ENCODE peak calls at places on chromosomes 5 and 9, in eight cellular contexts. R, L, Z, U, M, B, T and X are unnamed samples. For H3K27me3, the result is how much of the 10 kb centered on the place peaks cover.

GRCh38 chr5:171681667-171682066 is 104.0 kb upstream of the SMIM23 start:
- DNase-seq in U (no peak), R (no peak), Z (no peak), B (peak), T (no peak), L (peak), M (peak), X (no peak)

GRCh38 chr9:121297414-121297813 is 29.5 kb downstream of the GSN start:
- DNase-seq in U (no peak), R (no peak), L (no peak), B (no peak), T (no peak), M (no peak), Z (no peak), X (no peak)

GRCh38 chr5:149160291-149160787 is 19.0 kb downstream of the ABLIM3 start:
- DNase-seq in U (no peak), M (no peak), R (no peak), Z (no peak), T (no peak), B (no peak), L (no peak), X (no peak)

GRCh38 chr5:18732556-18733479 is 1098.6 kb downstream of the TAF11L14 start:
- DNase-seq in R (no peak), T (no peak), U (no peak), B (no peak), M (no peak), Z (no peak), L (no peak), X (no peak)

GRCh38 chr5:100950975-100951374 is 47.9 kb upstream of the ST8SIA4 start:
- DNase-seq in B (no peak), R (no peak), L (no peak), M (no peak), T (no peak), U (no peak), Z (no peak), X (no peak)

GRCh38 chr5:144202072-144202471 is 31.4 kb downstream of the KCTD16 start:
- DNase-seq in T (no peak), R (peak), M (peak), B (no peak), L (no peak), Z (no peak), U (no peak), X (no peak)

GRCh38 chr9:101366038-101366756 is 18.6 kb downstream of the BAAT start:
- DNase-seq in B (no peak), R (no peak), T (no peak), Z (peak), M (peak), L (no peak), U (no peak), X (no peak)

GRCh38 chr5:45454114-45454513 is 242.1 kb downstream of the HCN1 start:
- DNase-seq in R (peak), U (no peak), T (no peak), M (peak), Z (no peak), B (no peak), L (peak), X (no peak)

GRCh38 chr5:146620663-146621051 is 104.7 kb upstream of the GPR151 start:
- DNase-seq in M (no peak), R (no peak), B (no peak), T (no peak), U (no peak), L (no peak), Z (no peak), X (no peak)

GRCh38 chr9:120653762-120654161 is 60.5 kb downstream of the MEGF9 start:
- DNase-seq in L (no peak), T (no peak), M (no peak), R (no peak), Z (no peak), B (no peak), U (no peak), X (no peak)

GRCh38 chr5:160749682-160750081 is 102.3 kb downstream of the ATP10B start:
- DNase-seq in U (no peak), Z (no peak), R (no peak), B (no peak), M (no peak), L (no peak), T (no peak), X (no peak)

DNA sequence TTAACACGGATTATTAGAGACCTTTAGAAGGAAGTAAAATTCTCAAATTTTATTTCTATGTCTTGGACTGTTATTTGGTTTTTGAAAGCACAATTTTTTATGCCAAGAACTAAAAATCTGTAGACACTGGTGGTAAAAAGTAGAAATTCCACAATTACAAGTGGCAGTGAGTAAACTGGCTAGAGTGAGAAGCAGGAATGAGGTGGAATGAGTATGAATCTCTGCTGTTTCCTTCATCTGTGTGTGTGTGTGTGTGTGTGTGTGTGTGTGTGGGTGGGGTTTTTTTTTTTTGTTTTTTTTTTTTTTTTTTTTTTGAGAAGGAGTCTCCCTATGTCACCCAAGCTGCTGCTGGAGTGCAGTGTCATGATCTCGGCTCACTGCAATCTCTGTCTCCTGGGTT is 94.2 kb downstream of the TLE4 start:
- DNase-seq in T (no peak), L (no peak), R (no peak), M (peak), Z (no peak), B (no peak), U (no peak), X (no peak)
- H3K27me3 ChIP-seq in T (under half), L (under half), R (under half), M (under half), Z (under half), B (under half), U (under half), X (under half)

GRCh38 chr5:1527533-1528205 is 3.9 kb upstream of the LPCAT1 start:
- DNase-seq in R (no peak), M (no peak), Z (no peak), L (no peak), B (no peak), U (no peak), T (no peak), X (peak)

GRCh38 chr5:1536298-1537165 is 12.8 kb upstream of the LPCAT1 start:
- DNase-seq in Z (no peak), T (peak), M (peak), B (peak), U (no peak), L (peak), R (no peak), X (no peak)

GRCh38 chr5:1529498-1529897 is 5.7 kb upstream of the LPCAT1 start:
- DNase-seq in U (no peak), T (no peak), B (no peak), R (no peak), Z (no peak), L (no peak), M (no peak), X (no peak)

GRCh38 chr5:1535646-1536045 is 11.9 kb upstream of the LPCAT1 start:
- DNase-seq in L (no peak), Z (no peak), B (no peak), M (no peak), T (no peak), R (no peak), U (no peak), X (no peak)

GRCh38 chr5:1532384-1532783 is 8.6 kb upstream of the LPCAT1 start:
- DNase-seq in M (no peak), L (no peak), U (no peak), R (no peak), Z (no peak), T (no peak), B (no peak), X (no peak)
- H3K27me3 ChIP-seq in M (under half), L (under half), U (under half), R (under half), Z (under half), T (under half), B (under half), X (under half)

GRCh38 chr5:2111569-2112105 is 228.9 kb upstream of the IRX4 start:
- DNase-seq in T (no peak), U (no peak), M (no peak), B (no peak), R (no peak), Z (no peak), L (no peak), X (no peak)

GRCh38 chr5:2110934-2111462 is 228.3 kb upstream of the IRX4 start:
- DNase-seq in T (no peak), U (no peak), L (no peak), B (no peak), M (no peak), Z (no peak), R (no peak), X (no peak)

GRCh38 chr5:2110137-2110933 is 227.6 kb upstream of the IRX4 start:
- DNase-seq in M (no peak), U (no peak), Z (no peak), B (no peak), L (no peak), T (no peak), R (no peak), X (no peak)

GRCh38 chr5:2113348-2114131 is 230.8 kb upstream of the IRX4 start:
- DNase-seq in L (no peak), T (no peak), Z (peak), U (no peak), M (no peak), B (no peak), R (no peak), X (no peak)

GRCh38 chr5:2112128-2112808 is 229.5 kb upstream of the IRX4 start:
- DNase-seq in M (no peak), T (no peak), L (no peak), Z (no peak), R (no peak), B (no peak), U (no peak), X (no peak)
- H3K27me3 ChIP-seq in M (under half), T (under half), L (under half), Z (under half), R (under half), B (under half), U (under half), X (under half)

DNA sequence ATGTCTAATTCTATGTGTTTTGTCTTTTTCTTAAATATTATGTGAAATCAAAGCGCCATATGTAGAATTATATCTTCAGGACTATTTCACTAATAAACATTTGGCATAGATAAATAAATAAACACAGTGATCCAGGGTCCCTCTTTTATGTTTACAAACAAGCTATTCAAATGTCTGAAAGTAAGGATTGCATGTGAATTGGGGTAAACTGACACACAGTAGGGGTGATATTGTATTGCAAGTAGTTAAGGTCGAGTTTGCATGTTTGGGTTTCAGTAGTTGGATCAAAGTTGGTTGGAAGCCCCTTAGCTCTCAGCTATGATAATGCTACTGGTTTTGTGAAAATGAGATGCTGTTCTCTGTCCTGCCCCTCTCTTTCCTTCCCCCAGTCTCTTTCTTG is 11.4 kb downstream of the ISL1 start:
- DNase-seq in L (no peak), B (no peak), M (no peak), U (no peak), Z (no peak), T (no peak), R (no peak), X (no peak)
- H3K27me3 ChIP-seq in L (under half), B (half or more), M (under half), U (under half), Z (under half), T (under half), R (half or more), X (under half)

GRCh38 chr5:168917947-168918600 is 338.9 kb upstream of the PANK3 start:
- DNase-seq in T (no peak), U (no peak), B (no peak), Z (no peak), L (no peak), R (no peak), M (no peak), X (no peak)
- H3K27me3 ChIP-seq in T (under half), U (under half), B (under half), Z (under half), L (under half), R (under half), M (under half), X (under half)

GRCh38 chr9:136318769-136319241 is 8.5 kb upstream of the GPSM1 start:
- DNase-seq in T (no peak), R (no peak), M (no peak), L (no peak), U (no peak), B (no peak), Z (no peak), X (peak)
- H3K27me3 ChIP-seq in T (under half), R (under half), M (under half), L (under half), U (under half), B (under half), Z (under half), X (under half)

GRCh38 chr5:1836176-1836890 is 35.1 kb downstream of the NDUFS6 start:
- DNase-seq in R (peak), B (no peak), M (no peak), Z (no peak), U (no peak), T (no peak), L (no peak), X (no peak)

GRCh38 chr5:1835431-1835830 is 34.2 kb downstream of the NDUFS6 start:
- DNase-seq in T (no peak), M (no peak), U (no peak), R (no peak), L (no peak), B (no peak), Z (no peak), X (no peak)

GRCh38 chr5:1840071-1840547 is 38.9 kb downstream of the NDUFS6 start:
- DNase-seq in R (no peak), U (no peak), M (no peak), L (no peak), T (no peak), Z (no peak), B (no peak), X (no peak)

GRCh38 chr5:1836891-1837880 is 36.0 kb downstream of the NDUFS6 start:
- DNase-seq in Z (no peak), M (no peak), L (no peak), T (no peak), B (no peak), U (no peak), R (no peak), X (no peak)

GRCh38 chr5:1838013-1838412 is 36.8 kb downstream of the NDUFS6 start:
- DNase-seq in Z (no peak), M (no peak), B (no peak), T (no peak), R (no peak), L (no peak), U (no peak), X (no peak)
- H3K27me3 ChIP-seq in Z (under half), M (under half), B (under half), T (under half), R (under half), L (under half), U (half or more), X (under half)

GRCh38 chr9:137222190-137223077 is at the start of gene RNF208:
- DNase-seq in Z (no peak), T (no peak), M (peak), U (no peak), R (no peak), L (no peak), B (no peak), X (no peak)

GRCh38 chr9:137221477-137222111 is 446 bp downstream of the RNF208 start:
- DNase-seq in R (no peak), B (no peak), U (no peak), T (no peak), M (no peak), L (no peak), Z (no peak), X (peak)

GRCh38 chr9:137219757-137220316 is 2.2 kb downstream of the RNF208 start:
- DNase-seq in U (no peak), R (no peak), L (no peak), M (no peak), B (no peak), Z (no peak), T (no peak), X (no peak)

GRCh38 chr9:137220317-137221094 is 1.5 kb downstream of the RNF208 start:
- DNase-seq in T (no peak), R (no peak), M (no peak), L (no peak), Z (no peak), B (no peak), U (no peak), X (peak)

GRCh38 chr9:137221095-137221374 is 1.0 kb downstream of the RNF208 start:
- DNase-seq in M (no peak), L (no peak), T (no peak), B (no peak), U (no peak), Z (no peak), R (no peak), X (no peak)
- H3K27me3 ChIP-seq in M (under half), L (under half), T (under half), B (under half), U (under half), Z (under half), R (under half), X (under half)

GRCh38 chr9:137230720-137231207 is at the start of gene SLC34A3:
- DNase-seq in Z (no peak), M (no peak), U (no peak), R (no peak), B (no peak), L (no peak), T (no peak), X (no peak)

GRCh38 chr9:137232101-137232500 is 1.4 kb downstream of the SLC34A3 start:
- DNase-seq in T (no peak), R (no peak), U (no peak), B (no peak), M (no peak), Z (no peak), L (no peak), X (no peak)

GRCh38 chr9:137229903-137230719 is 590 bp upstream of the SLC34A3 start:
- DNase-seq in L (no peak), Z (no peak), R (no peak), M (no peak), T (no peak), B (no peak), U (no peak), X (peak)

GRCh38 chr9:137232510-137232909 is 1.8 kb downstream of the SLC34A3 start:
- DNase-seq in R (no peak), Z (no peak), U (no peak), B (no peak), T (no peak), L (no peak), M (no peak), X (no peak)

DNA sequence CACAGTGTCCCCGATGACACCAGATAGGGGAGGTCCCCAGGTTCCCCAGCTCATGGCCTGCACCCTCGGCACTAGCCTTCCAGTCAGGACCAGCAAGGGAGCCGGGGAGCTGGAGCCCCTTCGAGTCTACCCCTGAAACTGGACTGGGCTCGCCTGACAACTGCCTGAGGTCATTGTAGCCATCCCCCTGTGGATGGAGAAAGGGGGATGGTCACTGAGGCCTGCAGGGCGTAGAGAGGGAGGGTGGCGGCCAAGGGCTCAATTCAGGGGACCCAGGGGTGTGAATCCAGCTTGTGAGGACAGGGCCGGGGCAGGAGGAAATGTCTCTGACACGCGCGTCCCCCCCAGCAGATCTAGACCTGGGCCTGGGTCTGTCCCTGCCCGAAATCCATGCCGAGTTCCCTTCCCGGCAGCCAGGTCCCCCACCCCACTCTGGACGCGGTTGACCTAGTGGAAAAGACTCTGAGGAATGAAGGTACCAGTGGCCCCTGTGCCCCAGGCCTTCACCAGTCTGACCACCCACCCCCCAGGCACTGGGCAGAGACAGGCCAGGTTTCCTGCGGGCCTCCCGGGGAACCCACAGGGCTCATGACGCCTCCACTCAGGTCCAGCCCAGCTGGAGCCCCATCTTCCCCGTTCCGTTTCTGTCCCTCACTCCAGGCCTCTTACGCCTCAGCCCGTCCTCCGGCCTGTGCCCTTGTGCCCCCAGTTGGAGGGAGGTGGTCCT is 775 bp downstream of the SLC34A3 start:
- DNase-seq in L (no peak), Z (no peak), U (no peak), T (no peak), R (no peak), B (no peak), M (no peak), X (no peak)
- H3K27me3 ChIP-seq in L (under half), Z (under half), U (under half), T (under half), R (half or more), B (half or more), M (under half), X (under half)

GRCh38 chr5:126452477-126452876 is 29.3 kb downstream of the GRAMD2B start:
- DNase-seq in B (no peak), M (peak), R (no peak), L (no peak), U (no peak), Z (no peak), T (no peak), X (no peak)
- H3K27me3 ChIP-seq in B (under half), M (under half), R (under half), L (under half), U (under half), Z (under half), T (under half), X (under half)